ENCODE peak calls at places on chromosomes 6 and 20, in four cellular contexts. Y, T, P and N are unnamed samples.

GRCh38 chr20:44916586-44916985 is 6.7 kb downstream of the PABPC1L start:
- DNase-seq in Y (no peak), T (no peak), P (no peak), N (no peak)

GRCh38 chr6:52157301-52157930 is 28.8 kb upstream of the IL17A start:
- DNase-seq in Y (no peak), T (peak), P (no peak), N (no peak)

GRCh38 chr6:19311786-19312185 is 525.4 kb upstream of the ID4 start:
- DNase-seq in Y (no peak), T (no peak), P (no peak), N (no peak)

GRCh38 chr6:45724511-45724910 is 291.1 kb downstream of the CLIC5 start:
- DNase-seq in Y (no peak), T (no peak), P (no peak), N (peak)

GRCh38 chr6:79869600-79870084 is 77.7 kb downstream of the ELOVL4 start:
- DNase-seq in Y (peak), T (peak), P (peak), N (peak)

GRCh38 chr6:45741437-45742166 is 274.1 kb downstream of the CLIC5 start:
- DNase-seq in Y (no peak), T (peak), P (no peak), N (peak)

GRCh38 chr6:88367248-88367647 is 201.1 kb upstream of the CNR1 start:
- DNase-seq in Y (no peak), T (no peak), P (no peak), N (no peak)

GRCh38 chr6:43517503-43518357 is 841 bp downstream of the POLR1C start:
- DNase-seq in Y (peak), T (no peak), P (no peak), N (no peak)